ENCODE peak calls at places on chromosomes 7 and 10, in seven cellular contexts. One of them, this sample, is unnamed. For H3K4me1, the result is how much of the 10 kb centered on the place peaks cover.

GRCh38 chr10:132204078-132204780 is 17.5 kb downstream of the DPYSL4 start:
- DNase-seq in HCT116: no peak
- DNase-seq in heart right ventricle: no peak
- DNase-seq in H1: no peak
- DNase-seq in right cardiac atrium: peak
- DNase-seq in CD8-positive, alpha-beta T cell: no peak
- DNase-seq in fibroblast of lung: no peak
- DNase-seq in this sample: no peak

GRCh38 chr7:150948791-150949251 is 29.3 kb downstream of the KCNH2 start:
- DNase-seq in fibroblast of lung: no peak
- DNase-seq in HCT116: no peak
- DNase-seq in right cardiac atrium: no peak
- DNase-seq in heart right ventricle: no peak
- DNase-seq in CD8-positive, alpha-beta T cell: no peak
- DNase-seq in H1: no peak
- DNase-seq in this sample: peak

GRCh38 chr7:24597014-24597413 is 23.8 kb downstream of the PALS2 start:
- DNase-seq in H1: no peak
- DNase-seq in right cardiac atrium: no peak
- DNase-seq in HCT116: no peak
- DNase-seq in CD8-positive, alpha-beta T cell: no peak
- DNase-seq in fibroblast of lung: no peak
- DNase-seq in heart right ventricle: no peak
- DNase-seq in this sample: no peak

GRCh38 chr10:97319671-97320479 is 804 bp downstream of the FRAT1 start:
- DNase-seq in H1: peak
- DNase-seq in HCT116: no peak
- DNase-seq in heart right ventricle: peak
- DNase-seq in right cardiac atrium: peak
- DNase-seq in CD8-positive, alpha-beta T cell: peak
- DNase-seq in fibroblast of lung: no peak
- DNase-seq in this sample: peak

GRCh38 chr7:136868496-136869005 is at the start of gene CHRM2:
- DNase-seq in fibroblast of lung: peak
- DNase-seq in H1: no peak
- DNase-seq in heart right ventricle: peak
- DNase-seq in HCT116: no peak
- DNase-seq in CD8-positive, alpha-beta T cell: no peak
- DNase-seq in right cardiac atrium: peak
- DNase-seq in this sample: no peak

GRCh38 chr7:151837285-151838042 is 39.5 kb downstream of the PRKAG2 start:
- DNase-seq in heart right ventricle: no peak
- DNase-seq in H1: no peak
- DNase-seq in HCT116: no peak
- DNase-seq in right cardiac atrium: no peak
- DNase-seq in CD8-positive, alpha-beta T cell: no peak
- DNase-seq in fibroblast of lung: no peak
- DNase-seq in this sample: no peak

GRCh38 chr10:102233997-102234396 is 7.3 kb downstream of the PITX3 start:
- DNase-seq in fibroblast of lung: no peak
- DNase-seq in HCT116: no peak
- DNase-seq in H1: no peak
- DNase-seq in heart right ventricle: no peak
- DNase-seq in right cardiac atrium: no peak
- DNase-seq in CD8-positive, alpha-beta T cell: no peak
- DNase-seq in this sample: no peak

GRCh38 chr7:39678935-39679690 is 55.7 kb downstream of the RALA start:
- DNase-seq in fibroblast of lung: no peak
- DNase-seq in HCT116: no peak
- DNase-seq in heart right ventricle: no peak
- DNase-seq in right cardiac atrium: no peak
- DNase-seq in CD8-positive, alpha-beta T cell: no peak
- DNase-seq in H1: no peak
- DNase-seq in this sample: no peak

GRCh38 chr10:113056030-113056429 is 106.0 kb downstream of the TCF7L2 start:
- DNase-seq in H1: no peak
- DNase-seq in CD8-positive, alpha-beta T cell: no peak
- DNase-seq in right cardiac atrium: no peak
- DNase-seq in fibroblast of lung: peak
- DNase-seq in heart right ventricle: no peak
- DNase-seq in HCT116: no peak
- DNase-seq in this sample: no peak

GRCh38 chr7:82050792-82051191 is 280.9 kb upstream of the HGF start:
- DNase-seq in H1: no peak
- DNase-seq in right cardiac atrium: no peak
- DNase-seq in HCT116: no peak
- DNase-seq in CD8-positive, alpha-beta T cell: no peak
- DNase-seq in heart right ventricle: no peak
- DNase-seq in fibroblast of lung: peak
- DNase-seq in this sample: no peak

GRCh38 chr7:35351466-35351865 is 97.6 kb upstream of the TBX20 start:
- DNase-seq in fibroblast of lung: no peak
- DNase-seq in right cardiac atrium: no peak
- DNase-seq in HCT116: no peak
- DNase-seq in heart right ventricle: no peak
- DNase-seq in CD8-positive, alpha-beta T cell: no peak
- DNase-seq in H1: no peak
- DNase-seq in this sample: no peak

GRCh38 chr10:121655254-121656142 is 57.3 kb upstream of the FGFR2 start:
- DNase-seq in H1: no peak
- DNase-seq in heart right ventricle: no peak
- DNase-seq in fibroblast of lung: no peak
- DNase-seq in right cardiac atrium: no peak
- DNase-seq in CD8-positive, alpha-beta T cell: no peak
- DNase-seq in HCT116: no peak
- DNase-seq in this sample: no peak

GRCh38 chr7:158495256-158495655 is 92.4 kb downstream of the PTPRN2 start:
- DNase-seq in fibroblast of lung: no peak
- DNase-seq in HCT116: no peak
- DNase-seq in H1: no peak
- DNase-seq in heart right ventricle: no peak
- DNase-seq in CD8-positive, alpha-beta T cell: no peak
- DNase-seq in right cardiac atrium: no peak
- DNase-seq in this sample: no peak

DNA sequence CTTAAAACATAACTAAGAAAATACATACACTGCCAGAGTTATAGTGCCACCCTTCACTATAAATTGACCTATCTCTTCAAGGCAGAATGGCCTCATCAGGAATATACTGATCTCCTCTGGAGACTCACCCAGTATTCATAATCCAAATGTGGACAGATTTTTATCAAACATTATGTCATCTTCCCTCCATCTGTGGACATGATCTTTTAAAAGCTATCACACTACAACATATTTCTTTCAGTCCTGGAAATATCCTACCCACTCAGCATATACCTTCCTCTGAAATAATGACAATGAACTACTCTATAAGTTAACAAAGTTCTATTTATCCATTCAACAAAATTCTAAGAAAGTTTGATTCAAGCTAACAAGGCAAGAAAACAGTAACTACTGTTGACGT is 3.2 kb downstream of the ZNF800 start:
- DNase-seq in heart right ventricle: no peak
- DNase-seq in CD8-positive, alpha-beta T cell: no peak
- DNase-seq in fibroblast of lung: no peak
- DNase-seq in right cardiac atrium: no peak
- DNase-seq in H1: no peak
- DNase-seq in HCT116: no peak
- DNase-seq in this sample: no peak
- H3K4me3 ChIP-seq in heart right ventricle: no peak
- H3K4me3 ChIP-seq in CD8-positive, alpha-beta T cell: no peak
- H3K4me3 ChIP-seq in fibroblast of lung: no peak
- H3K4me3 ChIP-seq in right cardiac atrium: no peak
- H3K4me3 ChIP-seq in H1: no peak
- H3K4me3 ChIP-seq in HCT116: no peak
- H3K4me3 ChIP-seq in this sample: no peak

DNA sequence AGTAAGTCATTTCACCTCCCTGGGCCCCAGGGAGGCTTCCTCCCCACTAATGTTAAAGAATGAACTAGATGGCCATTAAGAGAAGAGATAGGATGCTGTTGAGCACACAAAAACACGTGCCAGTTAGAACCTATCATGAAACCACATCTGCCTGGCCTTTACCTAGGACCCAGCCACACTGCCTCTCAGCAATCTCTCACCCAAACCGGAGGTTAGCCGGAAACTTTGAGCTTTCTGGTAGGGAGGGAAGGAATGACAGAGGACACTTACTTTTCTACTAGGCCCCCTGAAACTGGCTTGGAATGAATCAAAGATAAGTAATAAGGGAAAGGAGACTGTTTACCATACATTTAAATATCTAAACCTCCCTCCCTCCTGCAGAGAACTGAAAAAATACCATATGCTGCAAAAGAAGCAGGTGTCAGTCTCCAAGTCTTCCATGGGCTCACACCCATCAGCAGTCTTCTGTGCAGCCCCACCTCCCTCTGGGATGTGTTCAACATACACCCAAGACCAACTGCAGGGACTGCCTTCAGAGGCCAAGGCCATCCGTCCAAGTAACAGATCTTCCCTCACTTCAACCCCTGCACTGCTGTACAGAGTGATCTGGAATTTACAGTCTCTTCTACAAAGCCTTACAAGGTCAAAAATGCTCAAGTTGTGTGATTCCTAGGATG is 42.6 kb downstream of the SORBS1 start:
- DNase-seq in fibroblast of lung: no peak
- DNase-seq in heart right ventricle: no peak
- DNase-seq in CD8-positive, alpha-beta T cell: no peak
- DNase-seq in H1: no peak
- DNase-seq in right cardiac atrium: no peak
- DNase-seq in HCT116: no peak
- DNase-seq in this sample: no peak
- H3K4me1 ChIP-seq in fibroblast of lung: under half
- H3K4me1 ChIP-seq in heart right ventricle: under half
- H3K4me1 ChIP-seq in CD8-positive, alpha-beta T cell: under half
- H3K4me1 ChIP-seq in H1: under half
- H3K4me1 ChIP-seq in right cardiac atrium: under half
- H3K4me1 ChIP-seq in HCT116: under half
- H3K4me1 ChIP-seq in this sample: under half

GRCh38 chr10:18660816-18661431 is 1.7 kb downstream of the ARL5B start:
- DNase-seq in CD8-positive, alpha-beta T cell: no peak
- DNase-seq in HCT116: no peak
- DNase-seq in fibroblast of lung: no peak
- DNase-seq in heart right ventricle: no peak
- DNase-seq in H1: no peak
- DNase-seq in right cardiac atrium: no peak
- DNase-seq in this sample: no peak
- H3K4me3 ChIP-seq in CD8-positive, alpha-beta T cell: no peak
- H3K4me3 ChIP-seq in HCT116: peak
- H3K4me3 ChIP-seq in fibroblast of lung: peak
- H3K4me3 ChIP-seq in heart right ventricle: peak
- H3K4me3 ChIP-seq in H1: peak
- H3K4me3 ChIP-seq in right cardiac atrium: peak
- H3K4me3 ChIP-seq in this sample: peak

GRCh38 chr7:70795948-70796347 is 336.0 kb upstream of the GALNT17 start:
- DNase-seq in H1: no peak
- DNase-seq in right cardiac atrium: no peak
- DNase-seq in CD8-positive, alpha-beta T cell: no peak
- DNase-seq in fibroblast of lung: no peak
- DNase-seq in HCT116: no peak
- DNase-seq in heart right ventricle: no peak
- DNase-seq in this sample: no peak

GRCh38 chr7:70797109-70797514 is 334.8 kb upstream of the GALNT17 start:
- DNase-seq in right cardiac atrium: no peak
- DNase-seq in CD8-positive, alpha-beta T cell: no peak
- DNase-seq in H1: no peak
- DNase-seq in HCT116: no peak
- DNase-seq in fibroblast of lung: no peak
- DNase-seq in heart right ventricle: no peak
- DNase-seq in this sample: no peak

GRCh38 chr7:70793060-70793459 is 338.9 kb upstream of the GALNT17 start:
- DNase-seq in right cardiac atrium: no peak
- DNase-seq in CD8-positive, alpha-beta T cell: no peak
- DNase-seq in heart right ventricle: no peak
- DNase-seq in fibroblast of lung: no peak
- DNase-seq in HCT116: no peak
- DNase-seq in H1: no peak
- DNase-seq in this sample: no peak

GRCh38 chr7:70793767-70794166 is 338.2 kb upstream of the GALNT17 start:
- DNase-seq in H1: no peak
- DNase-seq in heart right ventricle: no peak
- DNase-seq in right cardiac atrium: no peak
- DNase-seq in CD8-positive, alpha-beta T cell: no peak
- DNase-seq in fibroblast of lung: no peak
- DNase-seq in HCT116: no peak
- DNase-seq in this sample: no peak

GRCh38 chr7:70794962-70795361 is 337.0 kb upstream of the GALNT17 start:
- DNase-seq in HCT116: no peak
- DNase-seq in fibroblast of lung: no peak
- DNase-seq in right cardiac atrium: no peak
- DNase-seq in heart right ventricle: no peak
- DNase-seq in CD8-positive, alpha-beta T cell: no peak
- DNase-seq in H1: no peak
- DNase-seq in this sample: no peak
- H3K4me1 ChIP-seq in HCT116: under half
- H3K4me1 ChIP-seq in fibroblast of lung: under half
- H3K4me1 ChIP-seq in right cardiac atrium: under half
- H3K4me1 ChIP-seq in heart right ventricle: under half
- H3K4me1 ChIP-seq in CD8-positive, alpha-beta T cell: under half
- H3K4me1 ChIP-seq in H1: under half
- H3K4me1 ChIP-seq in this sample: under half

DNA sequence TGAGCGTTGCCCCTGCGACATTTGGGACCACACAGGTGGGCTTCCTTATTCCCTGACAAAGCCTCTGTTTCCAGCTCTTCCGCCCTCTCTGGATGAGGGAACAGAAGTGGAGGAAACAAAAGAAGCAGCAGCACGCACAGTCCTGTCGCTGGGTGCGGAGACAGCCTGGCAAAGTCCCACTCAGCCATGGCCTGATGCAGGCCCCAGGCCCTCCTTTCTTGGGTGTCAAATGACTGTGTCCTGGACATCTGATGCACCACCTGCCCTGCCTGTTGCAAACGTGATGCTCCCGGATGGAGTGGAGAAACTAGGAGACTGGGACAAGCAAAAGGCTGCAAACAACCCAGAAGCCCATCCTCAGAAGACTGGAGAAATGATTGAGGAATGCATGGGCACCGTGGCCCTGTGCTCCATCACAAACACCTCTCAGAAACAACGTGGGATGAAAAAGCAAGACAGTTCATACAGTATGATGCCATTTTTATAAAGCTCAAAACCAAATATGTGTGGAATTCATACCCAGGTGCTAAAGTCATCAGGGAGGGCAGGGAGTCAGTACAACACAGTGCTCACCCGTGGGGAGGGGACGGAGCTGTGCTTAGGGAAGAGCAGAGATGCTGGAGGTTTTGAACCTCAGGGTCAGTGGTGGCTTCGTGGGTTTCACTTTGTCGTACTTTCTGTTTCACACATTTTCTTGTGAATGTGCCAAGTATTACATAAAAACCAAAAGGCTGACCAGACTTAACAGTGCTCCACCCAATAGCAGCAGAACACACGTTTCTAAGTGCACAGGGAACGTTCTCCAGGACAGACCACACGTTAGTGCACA is 20.9 kb downstream of the ZMIZ2 start:
- DNase-seq in right cardiac atrium: no peak
- DNase-seq in fibroblast of lung: peak
- DNase-seq in HCT116: no peak
- DNase-seq in H1: no peak
- DNase-seq in heart right ventricle: peak
- DNase-seq in CD8-positive, alpha-beta T cell: no peak
- DNase-seq in this sample: peak
- H3K4me3 ChIP-seq in right cardiac atrium: no peak
- H3K4me3 ChIP-seq in fibroblast of lung: peak
- H3K4me3 ChIP-seq in HCT116: no peak
- H3K4me3 ChIP-seq in H1: no peak
- H3K4me3 ChIP-seq in heart right ventricle: no peak
- H3K4me3 ChIP-seq in CD8-positive, alpha-beta T cell: no peak
- H3K4me3 ChIP-seq in this sample: peak

This sample was measured in adrenal gland.